ENCODE peak calls at places on chromosomes 5 and 9, in five cellular contexts. One of them, this sample, is unnamed.

GRCh38 chr9:32395483-32396216 is 11.2 kb downstream of the ACO1 start:
- DNase-seq in GM23338: peak
- DNase-seq in GF-D8: no peak
- DNase-seq in left kidney: no peak
- DNase-seq in NCI-H2029 treated with DMSO at 0.1 percent for 48 hours: no peak
- DNase-seq in this sample: no peak

GRCh38 chr9:77011973-77012817 is 7.3 kb upstream of the FOXB2 start:
- DNase-seq in GM23338: peak
- DNase-seq in GF-D8: no peak
- DNase-seq in left kidney: peak
- DNase-seq in NCI-H2029 treated with DMSO at 0.1 percent for 48 hours: no peak
- DNase-seq in this sample: peak

GRCh38 chr5:57246426-57246825 is 72.6 kb downstream of the GPBP1 start:
- DNase-seq in GM23338: no peak
- DNase-seq in GF-D8: no peak
- DNase-seq in left kidney: no peak
- DNase-seq in NCI-H2029 treated with DMSO at 0.1 percent for 48 hours: no peak
- DNase-seq in this sample: no peak

GRCh38 chr5:102858808-102859207 is 103.7 kb downstream of the PAM start:
- DNase-seq in GM23338: no peak
- DNase-seq in GF-D8: no peak
- DNase-seq in left kidney: no peak
- DNase-seq in NCI-H2029 treated with DMSO at 0.1 percent for 48 hours: no peak
- DNase-seq in this sample: no peak

GRCh38 chr5:131379723-131380122 is 115.9 kb downstream of the CDC42SE2 start:
- DNase-seq in GM23338: no peak
- DNase-seq in GF-D8: peak
- DNase-seq in left kidney: no peak
- DNase-seq in NCI-H2029 treated with DMSO at 0.1 percent for 48 hours: no peak
- DNase-seq in this sample: peak

GRCh38 chr5:10030219-10030831 is 219.4 kb downstream of the ATPSCKMT start:
- DNase-seq in GM23338: peak
- DNase-seq in GF-D8: no peak
- DNase-seq in left kidney: peak
- DNase-seq in NCI-H2029 treated with DMSO at 0.1 percent for 48 hours: no peak
- DNase-seq in this sample: no peak

GRCh38 chr5:90888511-90889324 is 330.1 kb downstream of the ADGRV1 start:
- DNase-seq in GM23338: no peak
- DNase-seq in GF-D8: no peak
- DNase-seq in left kidney: no peak
- DNase-seq in NCI-H2029 treated with DMSO at 0.1 percent for 48 hours: peak
- DNase-seq in this sample: no peak

GRCh38 chr5:43020294-43020711 is 19.8 kb downstream of the ANXA2R start:
- DNase-seq in GM23338: peak
- DNase-seq in GF-D8: no peak
- DNase-seq in left kidney: no peak
- DNase-seq in NCI-H2029 treated with DMSO at 0.1 percent for 48 hours: peak
- DNase-seq in this sample: peak

GRCh38 chr9:121360975-121361374 is 9.1 kb downstream of the STOM start:
- DNase-seq in GM23338: no peak
- DNase-seq in GF-D8: no peak
- DNase-seq in left kidney: no peak
- DNase-seq in NCI-H2029 treated with DMSO at 0.1 percent for 48 hours: no peak
- DNase-seq in this sample: no peak

GRCh38 chr5:68141494-68141893 is 74.1 kb upstream of the PIK3R1 start:
- DNase-seq in GM23338: no peak
- DNase-seq in GF-D8: no peak
- DNase-seq in left kidney: no peak
- DNase-seq in NCI-H2029 treated with DMSO at 0.1 percent for 48 hours: no peak
- DNase-seq in this sample: no peak

GRCh38 chr9:99266136-99267023 is 44.3 kb downstream of the SEC61B start:
- DNase-seq in GM23338: peak
- DNase-seq in GF-D8: no peak
- DNase-seq in left kidney: peak
- DNase-seq in NCI-H2029 treated with DMSO at 0.1 percent for 48 hours: peak
- DNase-seq in this sample: peak